ENCODE peak calls at places on chromosomes 12 and 14, in ten cellular contexts. T is left ventricle myocardium inferior; K is heart left ventricle; J is tibial nerve; Y is CD8-positive, alpha-beta memory T cell; H is cardiac muscle cell; M is GM23338; Q is A549; P is adrenal gland; W is HCT116. R is an unnamed sample. For H3K4me1, the result is how much of the 10 kb centered on the place peaks cover.

GRCh38 chr14:52328286-52328685 is 14.2 kb downstream of the PTGER2 start:
- DNase-seq in T (no peak), K (no peak), J (no peak), Y (no peak), H (no peak), M (no peak), Q (no peak), P (no peak), W (no peak), R (no peak)

GRCh38 chr14:32312010-32312331 is 17.1 kb upstream of the AKAP6 start:
- DNase-seq in T (no peak), K (no peak), J (no peak), Y (no peak), H (no peak), M (no peak), Q (no peak), P (no peak), W (no peak), R (no peak)

GRCh38 chr12:102120886-102121285 is 903 bp downstream of the PARPBP start:
- DNase-seq in T (no peak), K (no peak), J (no peak), Y (no peak), H (no peak), M (peak), Q (peak), P (no peak), W (peak), R (no peak)

GRCh38 chr12:69739287-69740191 is 879 bp downstream of the RAB3IP start:
- DNase-seq in T (peak), K (peak), J (peak), Y (peak), H (peak), M (peak), Q (peak), P (peak), W (peak), R (peak)

GRCh38 chr14:101758913-101759593 is 2.5 kb upstream of the PPP2R5C start:
- DNase-seq in T (no peak), K (no peak), J (no peak), Y (no peak), H (no peak), M (no peak), Q (no peak), P (no peak), W (no peak), R (no peak)

GRCh38 chr14:94051115-94051514 is 25.0 kb downstream of the OTUB2 start:
- DNase-seq in T (peak), K (no peak), J (peak), Y (no peak), H (peak), M (peak), Q (peak), P (peak), W (no peak), R (no peak)

GRCh38 chr14:31059152-31059924 is 33.2 kb upstream of the STRN3 start:
- DNase-seq in T (peak), K (no peak), J (peak), Y (no peak), H (no peak), M (peak), Q (peak), P (peak), W (no peak), R (no peak)

GRCh38 chr14:65258391-65258790 is 154.1 kb upstream of the FUT8 start:
- DNase-seq in T (no peak), K (no peak), J (no peak), Y (no peak), H (no peak), M (no peak), Q (peak), P (no peak), W (peak), R (no peak)

GRCh38 chr14:104966261-104967143 is 11.7 kb downstream of the AHNAK2 start:
- DNase-seq in T (no peak), K (peak), J (no peak), Y (no peak), H (no peak), M (no peak), Q (no peak), P (no peak), W (no peak), R (peak)

GRCh38 chr12:102539651-102540553 is 59.5 kb upstream of the IGF1 start:
- DNase-seq in T (no peak), K (no peak), J (no peak), Y (no peak), H (peak), M (peak), Q (peak), P (no peak), W (no peak), R (no peak)

GRCh38 chr14:99853206-99853605 is 60.0 kb downstream of the EML1 start:
- DNase-seq in T (peak), K (peak), J (no peak), Y (no peak), H (no peak), M (no peak), Q (no peak), P (peak), W (no peak), R (no peak)

GRCh38 chr12:57592551-57593165 is 1.7 kb downstream of the PIP4K2C start:
- DNase-seq in T (no peak), K (no peak), J (no peak), Y (no peak), H (no peak), M (no peak), Q (no peak), P (no peak), W (no peak), R (no peak)

GRCh38 chr12:23895792-23896218 is 53.7 kb downstream of the SOX5 start:
- DNase-seq in T (no peak), K (no peak), J (no peak), Y (no peak), H (no peak), M (peak), Q (no peak), P (no peak), W (no peak), R (no peak)

GRCh38 chr14:26598081-26598671 is 343 bp upstream of the NOVA1 start:
- DNase-seq in T (peak), K (peak), J (peak), Y (no peak), H (peak), M (peak), Q (peak), P (peak), W (no peak), R (peak)

GRCh38 chr14:92532490-92533163 is 19.0 kb downstream of the RIN3 start:
- DNase-seq in T (no peak), K (no peak), J (no peak), Y (no peak), H (no peak), M (no peak), Q (no peak), P (peak), W (no peak), R (no peak)

GRCh38 chr12:82650627-82651337 is 35.9 kb upstream of the TMTC2 start:
- DNase-seq in T (peak), K (no peak), J (no peak), Y (no peak), H (no peak), M (no peak), Q (peak), P (no peak), W (peak), R (no peak)

GRCh38 chr14:95477411-95478089 is 38.9 kb downstream of the SYNE3 start:
- DNase-seq in T (no peak), K (peak), J (no peak), Y (no peak), H (no peak), M (no peak), Q (no peak), P (no peak), W (no peak), R (peak)

GRCh38 chr14:85221832-85222231 is 308.1 kb upstream of the FLRT2 start:
- DNase-seq in T (no peak), K (no peak), J (no peak), Y (no peak), H (no peak), M (no peak), Q (no peak), P (no peak), W (no peak), R (no peak)

GRCh38 chr12:1629338-1630080 is 478 bp downstream of the WNT5B start:
- DNase-seq in T (no peak), K (no peak), J (no peak), Y (no peak), H (peak), M (peak), Q (no peak), P (no peak), W (no peak), R (no peak)

GRCh38 chr12:123227581-123228258 is 5.2 kb downstream of the MPHOSPH9 start:
- DNase-seq in T (no peak), K (no peak), J (no peak), Y (no peak), H (no peak), M (no peak), Q (no peak), P (no peak), W (no peak), R (no peak)

GRCh38 chr12:89225808-89226368 is 126.4 kb downstream of the DUSP6 start:
- DNase-seq in T (no peak), K (no peak), J (peak), Y (no peak), H (no peak), M (peak), Q (peak), P (no peak), W (peak), R (no peak)

GRCh38 chr12:32896438-32897275 is at the start of gene PKP2:
- DNase-seq in T (peak), K (peak), J (peak), Y (no peak), H (peak), M (peak), Q (peak), P (peak), W (peak), R (peak)

GRCh38 chr14:84750763-84751554 is 779.0 kb upstream of the FLRT2 start:
- DNase-seq in T (no peak), K (no peak), J (no peak), Y (no peak), H (no peak), M (peak), Q (no peak), P (no peak), W (no peak), R (no peak)

GRCh38 chr14:42854061-42854460 is 1247.4 kb downstream of the LRFN5 start:
- DNase-seq in T (no peak), K (no peak), J (no peak), Y (no peak), H (no peak), M (no peak), Q (no peak), P (no peak), W (no peak), R (no peak)

DNA sequence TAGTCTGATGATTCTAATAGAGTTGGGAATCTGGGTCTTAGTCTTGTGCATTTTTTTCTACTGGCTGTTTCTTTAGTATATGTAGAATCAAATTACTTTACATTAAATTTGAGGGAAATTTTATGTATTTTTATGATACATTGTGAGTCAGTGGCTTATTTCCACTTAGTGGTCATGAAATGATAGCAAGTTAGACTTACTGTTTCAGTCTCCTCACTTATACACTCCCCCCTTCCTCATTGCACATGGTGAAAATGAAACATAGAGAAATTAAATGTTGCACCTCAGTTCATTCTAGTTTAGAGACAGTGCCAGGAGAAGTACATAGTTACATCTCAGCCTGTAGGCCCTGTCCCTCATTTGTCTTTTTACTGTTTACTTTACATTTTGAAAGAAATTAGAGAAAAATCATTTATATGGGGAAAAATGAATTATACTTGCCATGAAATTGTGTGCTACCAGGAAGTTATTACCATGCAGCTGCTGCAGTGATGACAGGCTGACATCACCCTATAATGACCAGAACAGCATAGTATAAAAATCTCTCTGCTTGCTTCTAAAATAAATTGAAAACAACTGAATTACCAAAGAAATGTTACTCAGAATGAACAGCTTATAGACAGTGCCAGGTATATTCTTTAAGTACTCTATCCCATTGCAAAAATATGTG is 113.2 kb downstream of the TRMT5 start:
- DNase-seq in T (no peak), K (no peak), J (no peak), Y (no peak), H (no peak), M (no peak), Q (no peak), P (no peak), W (no peak), R (no peak)
- H3K4me1 ChIP-seq in T (under half), K (under half), J (under half), Y (under half), H (under half), M (under half), Q (under half), P (under half), W (under half), R (under half)

GRCh38 chr12:46259713-46260112 is 9.1 kb downstream of the SLC38A1 start:
- DNase-seq in T (no peak), K (no peak), J (no peak), Y (no peak), H (no peak), M (no peak), Q (no peak), P (no peak), W (no peak), R (no peak)

GRCh38 chr12:46260913-46261476 is 7.8 kb downstream of the SLC38A1 start:
- DNase-seq in T (no peak), K (no peak), J (no peak), Y (no peak), H (no peak), M (no peak), Q (no peak), P (no peak), W (no peak), R (no peak)

GRCh38 chr12:46260153-46260912 is 8.5 kb downstream of the SLC38A1 start:
- DNase-seq in T (no peak), K (no peak), J (no peak), Y (no peak), H (peak), M (peak), Q (no peak), P (no peak), W (no peak), R (no peak)

GRCh38 chr12:46258129-46258528 is 10.7 kb downstream of the SLC38A1 start:
- DNase-seq in T (no peak), K (no peak), J (no peak), Y (no peak), H (no peak), M (no peak), Q (no peak), P (no peak), W (no peak), R (no peak)

DNA sequence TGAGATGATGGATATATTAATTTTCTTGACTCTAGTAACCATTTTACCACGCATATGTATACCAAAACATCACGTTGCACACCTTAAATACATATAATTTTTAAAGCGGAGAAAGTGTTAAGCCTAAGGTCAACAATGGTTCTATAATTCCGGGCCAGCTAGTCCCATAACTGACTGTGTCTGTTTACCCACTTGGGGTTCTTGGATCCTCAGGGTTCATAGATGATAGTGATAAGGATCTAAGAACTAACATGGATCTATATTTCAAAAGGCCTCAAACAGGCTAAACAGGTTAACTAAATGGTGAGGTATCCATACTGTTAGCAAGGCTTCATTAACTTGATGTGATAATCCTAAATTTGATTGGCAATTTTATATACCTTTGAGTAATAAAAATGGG is 9.8 kb downstream of the SLC38A1 start:
- DNase-seq in T (no peak), K (no peak), J (no peak), Y (no peak), H (no peak), M (no peak), Q (no peak), P (no peak), W (no peak), R (no peak)
- H3K4me1 ChIP-seq in T (half or more), K (under half), J (under half), Y (half or more), H (under half), M (half or more), Q (half or more), P (under half), W (under half), R (under half)

GRCh38 chr14:68815288-68816182 is 22.7 kb upstream of the ZFP36L1 start:
- DNase-seq in T (no peak), K (no peak), J (peak), Y (no peak), H (no peak), M (no peak), Q (no peak), P (peak), W (no peak), R (no peak)
- H3K4me1 ChIP-seq in T (under half), K (under half), J (half or more), Y (half or more), H (under half), M (half or more), Q (under half), P (under half), W (half or more), R (under half)

GRCh38 chr14:98189944-98190343 is 1082.1 kb downstream of the BCL11B start:
- DNase-seq in T (no peak), K (no peak), J (no peak), Y (no peak), H (no peak), M (no peak), Q (no peak), P (no peak), W (no peak), R (no peak)
- H3K4me1 ChIP-seq in T (under half), K (under half), J (under half), Y (half or more), H (under half), M (under half), Q (under half), P (under half), W (under half), R (under half)

DNA sequence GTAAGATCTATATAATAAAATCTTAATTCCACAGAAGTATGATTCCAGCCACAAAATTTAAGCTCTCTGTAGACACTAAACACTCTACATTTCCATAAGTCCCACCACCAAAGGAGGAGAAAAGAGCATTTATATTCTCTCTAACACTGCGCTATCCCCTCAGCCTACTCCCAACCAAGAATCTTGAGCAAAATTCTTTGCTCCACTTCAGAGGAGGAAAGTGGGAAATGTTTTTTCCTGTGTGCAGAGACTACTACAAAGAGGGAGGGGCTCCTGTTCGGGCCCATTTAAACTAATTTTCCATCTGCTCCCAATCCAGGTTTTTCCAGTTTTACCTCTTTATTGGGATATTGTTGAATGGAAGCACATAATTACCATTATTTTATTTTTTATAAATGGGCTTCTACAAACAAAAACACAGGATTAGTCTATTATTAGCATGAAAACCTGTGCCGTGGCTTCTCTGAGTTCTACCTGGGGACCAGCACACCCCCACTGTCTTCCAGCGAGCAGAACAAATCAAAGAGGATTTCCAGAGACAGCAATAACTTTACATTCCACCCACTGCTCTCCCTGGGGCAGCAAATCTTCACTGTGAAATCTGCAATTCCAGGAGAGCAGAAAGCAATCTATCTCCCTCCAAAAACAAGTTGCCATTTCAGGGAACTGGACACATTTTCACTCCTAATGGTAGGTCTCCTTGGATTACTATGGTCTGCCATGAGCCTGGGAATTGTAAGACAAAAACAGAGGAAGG is 174.0 kb downstream of the DAD1 start:
- DNase-seq in T (no peak), K (no peak), J (no peak), Y (no peak), H (no peak), M (no peak), Q (no peak), P (no peak), W (no peak), R (no peak)
- H3K4me1 ChIP-seq in T (under half), K (under half), J (under half), Y (under half), H (under half), M (under half), Q (under half), P (under half), W (under half), R (under half)

GRCh38 chr12:76548222-76548837 is 11.2 kb downstream of the OSBPL8 start:
- DNase-seq in T (no peak), K (no peak), J (no peak), Y (no peak), H (peak), M (peak), Q (peak), P (no peak), W (no peak), R (no peak)
- H3K4me1 ChIP-seq in T (half or more), K (under half), J (half or more), Y (half or more), H (half or more), M (half or more), Q (under half), P (under half), W (under half), R (under half)

DNA sequence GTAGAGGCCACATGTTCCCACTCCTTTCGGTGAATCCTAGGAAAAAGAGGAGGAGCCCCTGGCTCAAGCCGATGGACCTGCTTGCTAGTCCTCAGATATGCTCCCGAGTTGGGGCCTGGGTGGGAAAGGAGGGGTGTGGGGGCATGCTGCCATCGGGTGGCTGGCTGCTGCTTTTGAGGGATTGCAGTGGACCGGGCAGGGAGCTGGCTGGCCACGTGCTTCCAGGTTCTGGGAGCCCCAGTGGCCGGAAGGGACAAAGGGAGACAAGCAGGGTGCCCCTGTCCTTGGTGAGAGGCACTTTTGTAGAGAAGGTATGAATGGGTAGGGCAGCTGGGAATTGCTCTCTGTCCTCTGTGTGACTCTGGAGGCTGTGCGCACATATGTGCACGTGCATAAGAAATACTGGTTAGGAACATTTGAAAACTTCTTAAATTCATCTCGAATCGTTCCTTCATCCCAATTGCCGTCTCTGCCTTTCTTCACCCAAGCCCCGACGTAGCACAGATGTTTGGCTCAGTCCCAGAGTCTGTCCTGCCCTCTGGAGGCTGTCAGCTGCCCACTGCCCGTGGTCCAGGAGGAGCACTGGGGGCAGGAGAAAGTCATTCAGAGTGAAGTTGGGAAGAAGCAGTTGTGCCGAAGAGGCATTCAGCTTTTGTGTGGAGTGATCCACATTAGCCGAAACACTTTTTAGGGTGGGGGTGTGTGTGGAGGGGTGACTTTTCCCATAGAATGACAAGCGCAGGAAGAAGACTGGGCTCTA is 124.7 kb downstream of the TSPAN9 start:
- DNase-seq in T (peak), K (peak), J (no peak), Y (no peak), H (peak), M (no peak), Q (no peak), P (no peak), W (no peak), R (no peak)
- H3K4me1 ChIP-seq in T (half or more), K (under half), J (half or more), Y (under half), H (half or more), M (under half), Q (under half), P (under half), W (under half), R (half or more)

R was measured in left lung.